ENCODE peak calls at places on chromosomes 12 and 14, in eight cellular contexts. One of them, this sample, is unnamed.
A peak's percentile ranks its signal among the peaks of the same experiment; 100 is the strongest.

GRCh38 chr12:112340983-112341840 is 41.0 kb downstream of the HECTD4 start:
- DNase-seq in stimulated activated CD8-positive, alpha-beta memory T cell treated with anti-CD3 and anti-CD28 coated beads, Interleukin-4, amount 100 ng/mL, for 24 hours: no peak
- DNase-seq in cardiac fibroblast: no peak
- DNase-seq in kidney epithelial cell: no peak
- DNase-seq in GM20000: no peak
- DNase-seq in A549: no peak
- DNase-seq in B cell: no peak
- DNase-seq in Ammon's horn: no peak
- DNase-seq in this sample: no peak

GRCh38 chr12:56488041-56488955 is at the start of gene GLS2:
- DNase-seq in A549: peak; percentile 75
- DNase-seq in cardiac fibroblast: peak; percentile 78
- DNase-seq in Ammon's horn: peak; percentile 91
- DNase-seq in stimulated activated CD8-positive, alpha-beta memory T cell treated with anti-CD3 and anti-CD28 coated beads, Interleukin-4, amount 100 ng/mL, for 24 hours: peak; percentile 55
- DNase-seq in B cell: peak; percentile 82
- DNase-seq in kidney epithelial cell: peak; percentile 43
- DNase-seq in GM20000: peak; percentile 94
- DNase-seq in this sample: peak; percentile 89

GRCh38 chr12:68435816-68436215 is 103.7 kb upstream of the MDM1 start:
- DNase-seq in cardiac fibroblast: peak; percentile 42
- DNase-seq in kidney epithelial cell: peak; percentile 29
- DNase-seq in stimulated activated CD8-positive, alpha-beta memory T cell treated with anti-CD3 and anti-CD28 coated beads, Interleukin-4, amount 100 ng/mL, for 24 hours: no peak
- DNase-seq in Ammon's horn: no peak
- DNase-seq in GM20000: no peak
- DNase-seq in B cell: no peak
- DNase-seq in A549: peak; percentile 42
- DNase-seq in this sample: no peak

GRCh38 chr14:50839048-50839447 is 8.1 kb upstream of the NIN start:
- DNase-seq in B cell: no peak
- DNase-seq in Ammon's horn: no peak
- DNase-seq in A549: no peak
- DNase-seq in kidney epithelial cell: no peak
- DNase-seq in GM20000: no peak
- DNase-seq in cardiac fibroblast: peak; percentile 35
- DNase-seq in stimulated activated CD8-positive, alpha-beta memory T cell treated with anti-CD3 and anti-CD28 coated beads, Interleukin-4, amount 100 ng/mL, for 24 hours: no peak
- DNase-seq in this sample: no peak

GRCh38 chr12:43210437-43211197 is 341.4 kb downstream of the ADAMTS20 start:
- DNase-seq in A549: no peak
- DNase-seq in Ammon's horn: no peak
- DNase-seq in GM20000: peak; percentile 71
- DNase-seq in cardiac fibroblast: peak; percentile 85
- DNase-seq in kidney epithelial cell: no peak
- DNase-seq in B cell: no peak
- DNase-seq in stimulated activated CD8-positive, alpha-beta memory T cell treated with anti-CD3 and anti-CD28 coated beads, Interleukin-4, amount 100 ng/mL, for 24 hours: no peak
- DNase-seq in this sample: no peak

GRCh38 chr12:93005928-93006654 is 77.0 kb upstream of the EEA1 start:
- DNase-seq in cardiac fibroblast: no peak
- DNase-seq in kidney epithelial cell: no peak
- DNase-seq in A549: no peak
- DNase-seq in stimulated activated CD8-positive, alpha-beta memory T cell treated with anti-CD3 and anti-CD28 coated beads, Interleukin-4, amount 100 ng/mL, for 24 hours: no peak
- DNase-seq in Ammon's horn: no peak
- DNase-seq in GM20000: no peak
- DNase-seq in B cell: no peak
- DNase-seq in this sample: no peak

GRCh38 chr14:76386922-76387782 is 11.2 kb downstream of the ESRRB start:
- DNase-seq in A549: peak; percentile 61
- DNase-seq in GM20000: peak; percentile 87
- DNase-seq in Ammon's horn: peak; percentile 76
- DNase-seq in stimulated activated CD8-positive, alpha-beta memory T cell treated with anti-CD3 and anti-CD28 coated beads, Interleukin-4, amount 100 ng/mL, for 24 hours: peak; percentile 48
- DNase-seq in B cell: peak; percentile 45
- DNase-seq in kidney epithelial cell: peak; percentile 9
- DNase-seq in cardiac fibroblast: peak; percentile 73
- DNase-seq in this sample: peak; percentile 70

GRCh38 chr12:53236443-53237111 is 4.6 kb upstream of the RARG start:
- DNase-seq in cardiac fibroblast: no peak
- DNase-seq in Ammon's horn: no peak
- DNase-seq in A549: no peak
- DNase-seq in kidney epithelial cell: no peak
- DNase-seq in B cell: no peak
- DNase-seq in stimulated activated CD8-positive, alpha-beta memory T cell treated with anti-CD3 and anti-CD28 coated beads, Interleukin-4, amount 100 ng/mL, for 24 hours: no peak
- DNase-seq in GM20000: no peak
- DNase-seq in this sample: no peak

GRCh38 chr12:105724651-105725050 is 394.2 kb downstream of the C12orf75 start:
- DNase-seq in kidney epithelial cell: no peak
- DNase-seq in Ammon's horn: peak; percentile 83
- DNase-seq in stimulated activated CD8-positive, alpha-beta memory T cell treated with anti-CD3 and anti-CD28 coated beads, Interleukin-4, amount 100 ng/mL, for 24 hours: no peak
- DNase-seq in cardiac fibroblast: no peak
- DNase-seq in A549: no peak
- DNase-seq in B cell: no peak
- DNase-seq in GM20000: no peak
- DNase-seq in this sample: no peak

GRCh38 chr14:22420598-22421186 is 168.3 kb downstream of the DAD1 start:
- DNase-seq in A549: no peak
- DNase-seq in Ammon's horn: no peak
- DNase-seq in B cell: no peak
- DNase-seq in cardiac fibroblast: no peak
- DNase-seq in kidney epithelial cell: no peak
- DNase-seq in GM20000: no peak
- DNase-seq in stimulated activated CD8-positive, alpha-beta memory T cell treated with anti-CD3 and anti-CD28 coated beads, Interleukin-4, amount 100 ng/mL, for 24 hours: no peak
- DNase-seq in this sample: no peak

GRCh38 chr12:119051474-119051873 is 70.1 kb downstream of the SRRM4 start:
- DNase-seq in stimulated activated CD8-positive, alpha-beta memory T cell treated with anti-CD3 and anti-CD28 coated beads, Interleukin-4, amount 100 ng/mL, for 24 hours: no peak
- DNase-seq in Ammon's horn: no peak
- DNase-seq in GM20000: no peak
- DNase-seq in B cell: no peak
- DNase-seq in kidney epithelial cell: no peak
- DNase-seq in A549: no peak
- DNase-seq in cardiac fibroblast: no peak
- DNase-seq in this sample: no peak

GRCh38 chr14:96104469-96105057 is 65.4 kb downstream of the C14orf132 start:
- DNase-seq in GM20000: no peak
- DNase-seq in A549: peak; percentile 95
- DNase-seq in cardiac fibroblast: peak; percentile 94
- DNase-seq in B cell: no peak
- DNase-seq in kidney epithelial cell: peak; percentile 93
- DNase-seq in Ammon's horn: no peak
- DNase-seq in stimulated activated CD8-positive, alpha-beta memory T cell treated with anti-CD3 and anti-CD28 coated beads, Interleukin-4, amount 100 ng/mL, for 24 hours: no peak
- DNase-seq in this sample: peak; percentile 83

GRCh38 chr12:127964717-127965116 is 302.3 kb upstream of the TMEM132C start:
- DNase-seq in Ammon's horn: no peak
- DNase-seq in A549: peak; percentile 18
- DNase-seq in GM20000: no peak
- DNase-seq in kidney epithelial cell: no peak
- DNase-seq in B cell: no peak
- DNase-seq in stimulated activated CD8-positive, alpha-beta memory T cell treated with anti-CD3 and anti-CD28 coated beads, Interleukin-4, amount 100 ng/mL, for 24 hours: no peak
- DNase-seq in cardiac fibroblast: no peak
- DNase-seq in this sample: no peak

GRCh38 chr14:54654600-54654999 is 87.7 kb downstream of the SAMD4A start:
- DNase-seq in kidney epithelial cell: no peak
- DNase-seq in cardiac fibroblast: peak; percentile 40
- DNase-seq in Ammon's horn: no peak
- DNase-seq in GM20000: no peak
- DNase-seq in A549: no peak
- DNase-seq in stimulated activated CD8-positive, alpha-beta memory T cell treated with anti-CD3 and anti-CD28 coated beads, Interleukin-4, amount 100 ng/mL, for 24 hours: no peak
- DNase-seq in B cell: no peak
- DNase-seq in this sample: no peak

GRCh38 chr14:53952533-53952932 is 4.1 kb downstream of the BMP4 start:
- DNase-seq in kidney epithelial cell: no peak
- DNase-seq in B cell: no peak
- DNase-seq in A549: no peak
- DNase-seq in Ammon's horn: no peak
- DNase-seq in cardiac fibroblast: no peak
- DNase-seq in stimulated activated CD8-positive, alpha-beta memory T cell treated with anti-CD3 and anti-CD28 coated beads, Interleukin-4, amount 100 ng/mL, for 24 hours: no peak
- DNase-seq in GM20000: no peak
- DNase-seq in this sample: no peak

GRCh38 chr12:1519642-1520041 is 74.7 kb downstream of the FBXL14 start:
- DNase-seq in stimulated activated CD8-positive, alpha-beta memory T cell treated with anti-CD3 and anti-CD28 coated beads, Interleukin-4, amount 100 ng/mL, for 24 hours: no peak
- DNase-seq in cardiac fibroblast: no peak
- DNase-seq in B cell: no peak
- DNase-seq in GM20000: no peak
- DNase-seq in A549: no peak
- DNase-seq in Ammon's horn: no peak
- DNase-seq in kidney epithelial cell: no peak
- DNase-seq in this sample: peak; percentile 59

GRCh38 chr14:104443391-104444158 is 136.0 kb upstream of the C14orf180 start:
- DNase-seq in cardiac fibroblast: no peak
- DNase-seq in kidney epithelial cell: no peak
- DNase-seq in A549: peak; percentile 27
- DNase-seq in stimulated activated CD8-positive, alpha-beta memory T cell treated with anti-CD3 and anti-CD28 coated beads, Interleukin-4, amount 100 ng/mL, for 24 hours: no peak
- DNase-seq in Ammon's horn: no peak
- DNase-seq in B cell: no peak
- DNase-seq in GM20000: no peak
- DNase-seq in this sample: peak; percentile 61

GRCh38 chr12:120066341-120066740 is 50.2 kb downstream of the RAB35 start:
- DNase-seq in GM20000: no peak
- DNase-seq in stimulated activated CD8-positive, alpha-beta memory T cell treated with anti-CD3 and anti-CD28 coated beads, Interleukin-4, amount 100 ng/mL, for 24 hours: no peak
- DNase-seq in A549: no peak
- DNase-seq in cardiac fibroblast: no peak
- DNase-seq in Ammon's horn: no peak
- DNase-seq in kidney epithelial cell: peak; percentile 23
- DNase-seq in B cell: no peak
- DNase-seq in this sample: no peak

GRCh38 chr12:33438890-33439586 is 581 bp downstream of the SYT10 start:
- DNase-seq in Ammon's horn: no peak
- DNase-seq in B cell: no peak
- DNase-seq in cardiac fibroblast: peak; percentile 42
- DNase-seq in stimulated activated CD8-positive, alpha-beta memory T cell treated with anti-CD3 and anti-CD28 coated beads, Interleukin-4, amount 100 ng/mL, for 24 hours: no peak
- DNase-seq in kidney epithelial cell: no peak
- DNase-seq in GM20000: peak; percentile 35
- DNase-seq in A549: no peak
- DNase-seq in this sample: peak; percentile 65

GRCh38 chr14:33165144-33165925 is 226.7 kb downstream of the NPAS3 start:
- DNase-seq in A549: no peak
- DNase-seq in stimulated activated CD8-positive, alpha-beta memory T cell treated with anti-CD3 and anti-CD28 coated beads, Interleukin-4, amount 100 ng/mL, for 24 hours: no peak
- DNase-seq in B cell: no peak
- DNase-seq in GM20000: no peak
- DNase-seq in kidney epithelial cell: no peak
- DNase-seq in Ammon's horn: peak; percentile 41
- DNase-seq in cardiac fibroblast: no peak
- DNase-seq in this sample: no peak

GRCh38 chr14:71515520-71515919 is 416.7 kb upstream of the RGS6 start:
- DNase-seq in stimulated activated CD8-positive, alpha-beta memory T cell treated with anti-CD3 and anti-CD28 coated beads, Interleukin-4, amount 100 ng/mL, for 24 hours: no peak
- DNase-seq in Ammon's horn: no peak
- DNase-seq in A549: no peak
- DNase-seq in kidney epithelial cell: no peak
- DNase-seq in GM20000: no peak
- DNase-seq in cardiac fibroblast: no peak
- DNase-seq in B cell: no peak
- DNase-seq in this sample: no peak

GRCh38 chr14:75725481-75725880 is 64.4 kb downstream of the TTLL5 start:
- DNase-seq in kidney epithelial cell: no peak
- DNase-seq in B cell: no peak
- DNase-seq in Ammon's horn: no peak
- DNase-seq in stimulated activated CD8-positive, alpha-beta memory T cell treated with anti-CD3 and anti-CD28 coated beads, Interleukin-4, amount 100 ng/mL, for 24 hours: no peak
- DNase-seq in cardiac fibroblast: peak; percentile 27
- DNase-seq in A549: no peak
- DNase-seq in GM20000: no peak
- DNase-seq in this sample: no peak

GRCh38 chr14:46250113-46250703 is 401.4 kb downstream of the RPL10L start:
- DNase-seq in stimulated activated CD8-positive, alpha-beta memory T cell treated with anti-CD3 and anti-CD28 coated beads, Interleukin-4, amount 100 ng/mL, for 24 hours: no peak
- DNase-seq in A549: peak; percentile 35
- DNase-seq in kidney epithelial cell: no peak
- DNase-seq in Ammon's horn: peak; percentile 41
- DNase-seq in GM20000: no peak
- DNase-seq in B cell: no peak
- DNase-seq in cardiac fibroblast: peak; percentile 40
- DNase-seq in this sample: no peak

GRCh38 chr12:57813971-57814771 is 4.4 kb downstream of the AVIL start:
- DNase-seq in A549: no peak
- DNase-seq in Ammon's horn: no peak
- DNase-seq in GM20000: no peak
- DNase-seq in kidney epithelial cell: no peak
- DNase-seq in stimulated activated CD8-positive, alpha-beta memory T cell treated with anti-CD3 and anti-CD28 coated beads, Interleukin-4, amount 100 ng/mL, for 24 hours: no peak
- DNase-seq in cardiac fibroblast: peak; percentile 39
- DNase-seq in B cell: no peak
- DNase-seq in this sample: peak; percentile 19

GRCh38 chr12:87756721-87757120 is 272.5 kb downstream of the C12orf50 start:
- DNase-seq in kidney epithelial cell: no peak
- DNase-seq in B cell: no peak
- DNase-seq in GM20000: no peak
- DNase-seq in A549: peak; percentile 15
- DNase-seq in Ammon's horn: no peak
- DNase-seq in cardiac fibroblast: peak; percentile 49
- DNase-seq in stimulated activated CD8-positive, alpha-beta memory T cell treated with anti-CD3 and anti-CD28 coated beads, Interleukin-4, amount 100 ng/mL, for 24 hours: no peak
- DNase-seq in this sample: no peak

GRCh38 chr14:35193161-35193560 is 70.8 kb downstream of the PRORP start:
- DNase-seq in stimulated activated CD8-positive, alpha-beta memory T cell treated with anti-CD3 and anti-CD28 coated beads, Interleukin-4, amount 100 ng/mL, for 24 hours: no peak
- DNase-seq in cardiac fibroblast: no peak
- DNase-seq in GM20000: no peak
- DNase-seq in kidney epithelial cell: no peak
- DNase-seq in B cell: no peak
- DNase-seq in A549: no peak
- DNase-seq in Ammon's horn: no peak
- DNase-seq in this sample: no peak

GRCh38 chr12:1474567-1475153 is 119.7 kb downstream of the FBXL14 start:
- DNase-seq in B cell: no peak
- DNase-seq in stimulated activated CD8-positive, alpha-beta memory T cell treated with anti-CD3 and anti-CD28 coated beads, Interleukin-4, amount 100 ng/mL, for 24 hours: no peak
- DNase-seq in kidney epithelial cell: peak; percentile 65
- DNase-seq in A549: no peak
- DNase-seq in GM20000: no peak
- DNase-seq in cardiac fibroblast: peak; percentile 96
- DNase-seq in Ammon's horn: no peak
- DNase-seq in this sample: no peak

GRCh38 chr14:66638688-66639087 is 130.7 kb downstream of the GPHN start:
- DNase-seq in A549: peak; percentile 12
- DNase-seq in cardiac fibroblast: peak; percentile 71
- DNase-seq in kidney epithelial cell: no peak
- DNase-seq in Ammon's horn: no peak
- DNase-seq in stimulated activated CD8-positive, alpha-beta memory T cell treated with anti-CD3 and anti-CD28 coated beads, Interleukin-4, amount 100 ng/mL, for 24 hours: no peak
- DNase-seq in GM20000: no peak
- DNase-seq in B cell: no peak
- DNase-seq in this sample: no peak

GRCh38 chr12:114688256-114688845 is 4.4 kb upstream of the TBX3 start:
- DNase-seq in kidney epithelial cell: no peak
- DNase-seq in Ammon's horn: no peak
- DNase-seq in stimulated activated CD8-positive, alpha-beta memory T cell treated with anti-CD3 and anti-CD28 coated beads, Interleukin-4, amount 100 ng/mL, for 24 hours: no peak
- DNase-seq in A549: no peak
- DNase-seq in cardiac fibroblast: no peak
- DNase-seq in GM20000: no peak
- DNase-seq in B cell: no peak
- DNase-seq in this sample: no peak

GRCh38 chr14:100591453-100592371 is 4.5 kb upstream of the BEGAIN start:
- DNase-seq in A549: no peak
- DNase-seq in B cell: no peak
- DNase-seq in cardiac fibroblast: no peak
- DNase-seq in stimulated activated CD8-positive, alpha-beta memory T cell treated with anti-CD3 and anti-CD28 coated beads, Interleukin-4, amount 100 ng/mL, for 24 hours: no peak
- DNase-seq in Ammon's horn: no peak
- DNase-seq in kidney epithelial cell: no peak
- DNase-seq in GM20000: no peak
- DNase-seq in this sample: peak; percentile 57

GRCh38 chr14:72089625-72090024 is 157.4 kb downstream of the RGS6 start:
- DNase-seq in A549: no peak
- DNase-seq in cardiac fibroblast: no peak
- DNase-seq in GM20000: no peak
- DNase-seq in stimulated activated CD8-positive, alpha-beta memory T cell treated with anti-CD3 and anti-CD28 coated beads, Interleukin-4, amount 100 ng/mL, for 24 hours: no peak
- DNase-seq in B cell: no peak
- DNase-seq in Ammon's horn: no peak
- DNase-seq in kidney epithelial cell: no peak
- DNase-seq in this sample: no peak

GRCh38 chr12:111442301-111443045 is 36.8 kb downstream of the SH2B3 start:
- DNase-seq in B cell: no peak
- DNase-seq in stimulated activated CD8-positive, alpha-beta memory T cell treated with anti-CD3 and anti-CD28 coated beads, Interleukin-4, amount 100 ng/mL, for 24 hours: no peak
- DNase-seq in cardiac fibroblast: no peak
- DNase-seq in GM20000: no peak
- DNase-seq in A549: no peak
- DNase-seq in Ammon's horn: no peak
- DNase-seq in kidney epithelial cell: no peak
- DNase-seq in this sample: peak; percentile 51

GRCh38 chr14:100535287-100536131 is 51.7 kb downstream of the BEGAIN start:
- DNase-seq in kidney epithelial cell: no peak
- DNase-seq in stimulated activated CD8-positive, alpha-beta memory T cell treated with anti-CD3 and anti-CD28 coated beads, Interleukin-4, amount 100 ng/mL, for 24 hours: no peak
- DNase-seq in cardiac fibroblast: no peak
- DNase-seq in A549: no peak
- DNase-seq in GM20000: peak; percentile 20
- DNase-seq in B cell: no peak
- DNase-seq in Ammon's horn: no peak
- DNase-seq in this sample: peak; percentile 46

GRCh38 chr12:80659512-80660094 is 47.8 kb upstream of the MYF6 start:
- DNase-seq in B cell: no peak
- DNase-seq in kidney epithelial cell: no peak
- DNase-seq in Ammon's horn: no peak
- DNase-seq in stimulated activated CD8-positive, alpha-beta memory T cell treated with anti-CD3 and anti-CD28 coated beads, Interleukin-4, amount 100 ng/mL, for 24 hours: no peak
- DNase-seq in A549: no peak
- DNase-seq in GM20000: no peak
- DNase-seq in cardiac fibroblast: no peak
- DNase-seq in this sample: no peak